ENCODE peak calls at places on chromosomes 4 and X, in four cellular contexts. S, M, H and B are unnamed samples.

GRCh38 chrX:19836337-19836736 is 51.1 kb downstream of the SH3KBP1 start:
- DNase-seq in S (no peak), M (no peak), H (no peak), B (no peak)

GRCh38 chr4:54661686-54662085 is 3.9 kb downstream of the KIT start:
- DNase-seq in S (no peak), M (no peak), H (no peak), B (no peak)

GRCh38 chr4:140609548-140610425 is 41.0 kb upstream of the UCP1 start:
- DNase-seq in S (no peak), M (peak; percentile 41), H (peak; percentile 34), B (peak; percentile 19)

GRCh38 chr4:4542824-4543485 is 1.1 kb upstream of the STX18 start:
- DNase-seq in S (no peak), M (no peak), H (no peak), B (no peak)

GRCh38 chrX:7060444-7060843 is 87.1 kb upstream of the STS start:
- DNase-seq in S (no peak), M (no peak), H (no peak), B (no peak)

GRCh38 chr4:188779586-188779985 is 640.3 kb downstream of the TRIML1 start:
- DNase-seq in S (no peak), M (no peak), H (no peak), B (no peak)

GRCh38 chr4:101451086-101451485 is 103.8 kb upstream of the PPP3CA start:
- DNase-seq in S (no peak), M (no peak), H (no peak), B (no peak)

GRCh38 chr4:95188701-95189401 is 359.9 kb downstream of the UNC5C start:
- DNase-seq in S (no peak), M (no peak), H (no peak), B (no peak)

GRCh38 chrX:134236690-134237362 is at the start of gene CCDC160:
- DNase-seq in S (peak; percentile 30), M (peak; percentile 2), H (peak; percentile 20), B (no peak)

GRCh38 chr4:1246901-1247810 is 1.8 kb downstream of the CTBP1 start:
- DNase-seq in S (peak; percentile 26), M (no peak), H (peak; percentile 62), B (no peak)

GRCh38 chr4:134147941-134148340 is 53.6 kb downstream of the PABPC4L start:
- DNase-seq in S (no peak), M (no peak), H (no peak), B (no peak)

GRCh38 chr4:122639181-122639580 is 18.3 kb upstream of the IL21 start:
- DNase-seq in S (no peak), M (no peak), H (no peak), B (no peak)

GRCh38 chr4:46270986-46271596 is 118.8 kb downstream of the GABRA2 start:
- DNase-seq in S (no peak), M (no peak), H (no peak), B (peak; percentile 4)

GRCh38 chr4:146957252-146957651 is 11.6 kb upstream of the TTC29 start:
- DNase-seq in S (no peak), M (no peak), H (no peak), B (no peak)
- TF ChIP-seq POLR2AphosphoS5 in S (no peak), M (no peak), H (no peak), B (no peak)

GRCh38 chrX:57232658-57233360 is 53.7 kb upstream of the FAAH2 start:
- DNase-seq in S (no peak), M (no peak), H (no peak), B (peak; percentile 25)
- TF ChIP-seq POLR2AphosphoS5 in S (no peak), M (no peak), H (no peak), B (no peak)

GRCh38 chrX:153885208-153885787 is 675 bp downstream of the L1CAM start:
- DNase-seq in S (no peak), M (no peak), H (no peak), B (no peak)

GRCh38 chrX:153884136-153885076 is 1.6 kb downstream of the L1CAM start:
- DNase-seq in S (no peak), M (peak; percentile 10), H (no peak), B (no peak)

GRCh38 chrX:153886915-153887314 is 942 bp upstream of the L1CAM start:
- DNase-seq in S (no peak), M (no peak), H (no peak), B (no peak)

GRCh38 chrX:153887385-153887784 is 1.4 kb upstream of the L1CAM start:
- DNase-seq in S (no peak), M (no peak), H (no peak), B (no peak)

DNA sequence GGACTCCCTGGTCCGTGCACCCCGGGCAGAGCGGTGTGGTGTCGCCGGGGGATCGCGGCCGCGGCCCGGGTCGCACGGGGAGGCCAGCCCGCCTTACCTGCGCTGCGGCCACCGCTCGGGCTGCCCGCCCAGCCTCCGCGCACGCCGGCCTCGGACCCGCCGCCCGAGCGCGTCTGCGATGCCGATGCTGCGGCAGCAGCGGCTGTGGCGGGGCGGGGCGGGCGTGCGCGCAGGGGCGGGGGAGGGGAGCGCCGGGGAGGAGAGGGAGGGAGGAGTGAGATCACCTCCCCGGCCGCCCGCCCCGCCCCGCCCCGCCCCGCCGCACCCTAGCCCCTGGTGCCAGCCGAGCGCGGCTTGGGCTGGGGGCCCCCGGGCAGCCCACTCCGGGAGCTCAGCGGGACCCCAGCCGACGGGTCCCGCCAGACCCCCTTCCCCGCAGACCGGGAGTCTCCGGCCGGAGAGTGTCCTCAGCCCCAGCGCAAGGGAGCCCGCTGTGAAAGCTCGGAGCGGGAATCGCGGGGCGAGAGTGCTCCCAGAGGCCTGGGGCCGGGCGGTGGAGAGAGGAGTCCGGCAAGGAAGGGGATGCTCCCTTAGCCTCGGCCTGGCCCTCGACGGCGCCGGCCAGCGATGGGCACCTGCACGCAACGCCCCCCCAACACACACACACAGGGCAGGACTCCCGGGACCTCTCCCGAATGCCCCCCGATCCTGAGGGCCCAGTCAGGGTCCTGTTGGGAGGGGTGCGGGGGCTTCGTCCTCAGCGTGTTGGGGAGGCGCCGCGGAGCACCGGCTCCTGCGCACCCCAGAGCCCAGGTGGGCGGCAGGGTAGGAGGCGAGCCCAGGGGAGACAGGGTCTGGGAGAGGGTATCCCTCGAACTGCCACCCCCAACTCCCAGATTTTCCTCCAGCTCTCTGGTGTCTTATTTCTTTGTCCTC is at the start of gene L1CAM:
- DNase-seq in S (no peak), M (no peak), H (no peak), B (no peak)
- TF ChIP-seq POLR2AphosphoS5 in S (no peak), M (no peak), H (no peak), B (no peak)

DNA sequence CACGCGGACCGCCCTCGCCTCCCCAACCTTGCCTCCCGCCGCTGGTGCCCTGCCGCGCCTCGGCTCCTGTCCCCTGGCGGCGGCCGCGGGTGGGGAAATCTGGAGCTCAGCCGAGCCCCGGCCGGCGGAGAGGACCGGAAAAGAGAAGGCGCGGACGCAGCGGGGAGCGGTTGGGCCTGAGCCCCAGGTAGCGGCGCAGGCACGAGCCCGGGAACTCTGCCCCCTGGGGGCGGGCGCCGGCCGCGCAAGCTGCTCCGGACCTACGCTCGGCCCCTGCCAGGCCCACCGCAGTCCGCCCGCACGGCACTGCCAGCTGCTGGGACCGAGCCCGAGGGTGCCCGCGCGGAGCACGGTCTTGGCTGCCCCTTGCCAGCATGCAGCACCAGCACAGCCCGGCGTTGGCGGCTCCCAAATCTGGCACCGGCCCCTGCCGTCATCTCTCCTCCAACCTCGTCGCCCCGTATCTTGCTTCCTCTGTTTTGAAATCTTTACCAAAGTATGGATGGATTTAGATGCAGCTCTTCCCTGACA is at the start of gene PRSS12:
- DNase-seq in S (peak; percentile 85), M (peak; percentile 57), H (peak; percentile 75), B (no peak)
- TF ChIP-seq POLR2AphosphoS5 in S (no peak), M (no peak), H (no peak), B (no peak)

DNA sequence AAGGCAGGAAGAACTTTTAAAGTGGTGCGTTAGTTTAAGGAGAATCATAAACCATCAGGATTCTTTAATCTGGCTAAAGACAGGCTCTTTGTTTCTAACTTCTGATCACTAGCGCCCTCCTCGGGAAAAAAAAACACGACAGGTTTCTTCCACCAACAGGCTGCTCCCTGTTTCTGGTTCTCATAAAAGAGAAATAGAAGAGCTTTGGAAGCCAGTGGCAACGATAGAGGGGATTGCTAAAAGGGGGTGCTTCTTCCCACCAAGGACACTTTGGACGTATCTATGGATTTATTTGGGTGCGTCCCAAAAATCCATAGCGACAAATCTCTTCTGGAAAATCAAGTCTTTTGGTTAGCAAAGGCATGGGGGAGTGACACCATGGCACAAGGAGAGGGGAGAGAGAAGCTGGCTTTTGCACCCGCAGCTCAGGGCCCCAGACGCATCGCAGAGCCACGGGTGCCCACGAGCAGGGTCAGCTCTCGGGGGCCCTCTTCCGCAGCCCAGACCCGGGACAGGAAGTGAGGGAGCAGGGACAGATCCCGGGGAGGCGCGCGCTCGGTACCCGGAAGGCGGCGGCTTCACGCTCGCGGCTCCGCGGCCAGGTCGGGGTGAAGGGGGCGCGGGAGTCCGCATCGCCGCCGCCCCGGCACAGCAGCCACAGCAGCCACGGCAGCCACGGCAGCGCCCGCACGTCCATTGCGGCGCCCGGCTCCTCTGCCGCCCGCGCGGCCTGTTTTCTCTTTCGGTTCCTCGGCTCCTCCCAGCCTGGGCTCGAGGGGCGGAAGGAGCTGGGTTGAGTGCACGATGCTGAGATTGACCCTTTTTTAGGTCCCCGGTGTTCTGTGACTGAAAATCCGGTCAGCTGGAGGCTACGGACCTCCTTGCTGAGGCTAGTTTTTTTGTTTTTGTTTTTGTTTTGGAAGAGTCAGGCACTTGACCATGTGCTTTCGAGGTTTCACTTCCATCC is at the start of gene CTSO:
- DNase-seq in S (peak; percentile 75), M (peak; percentile 56), H (peak; percentile 51), B (peak; percentile 48)
- TF ChIP-seq POLR2AphosphoS5 in S (no peak), M (peak; percentile 49), H (peak; percentile 73), B (peak; percentile 86)

GRCh38 chr4:144450526-144450925 is 195.4 kb upstream of the HHIP start:
- DNase-seq in S (no peak), M (no peak), H (no peak), B (no peak)
- TF ChIP-seq POLR2AphosphoS5 in S (no peak), M (no peak), H (no peak), B (no peak)

GRCh38 chr4:19158451-19158850 is 1093.3 kb upstream of the SLIT2 start:
- DNase-seq in S (no peak), M (no peak), H (no peak), B (no peak)
- TF ChIP-seq POLR2AphosphoS5 in S (no peak), M (no peak), H (no peak), B (no peak)

GRCh38 chr4:168612435-168613139 is 115.7 kb downstream of the PALLD start:
- DNase-seq in S (no peak), M (no peak), H (no peak), B (no peak)
- TF ChIP-seq POLR2AphosphoS5 in S (no peak), M (no peak), H (no peak), B (no peak)

GRCh38 chrX:150324035-150324728 is 38.9 kb upstream of the MAMLD1 start:
- DNase-seq in S (no peak), M (peak; percentile 22), H (no peak), B (no peak)
- TF ChIP-seq POLR2AphosphoS5 in S (no peak), M (no peak), H (no peak), B (no peak)

DNA sequence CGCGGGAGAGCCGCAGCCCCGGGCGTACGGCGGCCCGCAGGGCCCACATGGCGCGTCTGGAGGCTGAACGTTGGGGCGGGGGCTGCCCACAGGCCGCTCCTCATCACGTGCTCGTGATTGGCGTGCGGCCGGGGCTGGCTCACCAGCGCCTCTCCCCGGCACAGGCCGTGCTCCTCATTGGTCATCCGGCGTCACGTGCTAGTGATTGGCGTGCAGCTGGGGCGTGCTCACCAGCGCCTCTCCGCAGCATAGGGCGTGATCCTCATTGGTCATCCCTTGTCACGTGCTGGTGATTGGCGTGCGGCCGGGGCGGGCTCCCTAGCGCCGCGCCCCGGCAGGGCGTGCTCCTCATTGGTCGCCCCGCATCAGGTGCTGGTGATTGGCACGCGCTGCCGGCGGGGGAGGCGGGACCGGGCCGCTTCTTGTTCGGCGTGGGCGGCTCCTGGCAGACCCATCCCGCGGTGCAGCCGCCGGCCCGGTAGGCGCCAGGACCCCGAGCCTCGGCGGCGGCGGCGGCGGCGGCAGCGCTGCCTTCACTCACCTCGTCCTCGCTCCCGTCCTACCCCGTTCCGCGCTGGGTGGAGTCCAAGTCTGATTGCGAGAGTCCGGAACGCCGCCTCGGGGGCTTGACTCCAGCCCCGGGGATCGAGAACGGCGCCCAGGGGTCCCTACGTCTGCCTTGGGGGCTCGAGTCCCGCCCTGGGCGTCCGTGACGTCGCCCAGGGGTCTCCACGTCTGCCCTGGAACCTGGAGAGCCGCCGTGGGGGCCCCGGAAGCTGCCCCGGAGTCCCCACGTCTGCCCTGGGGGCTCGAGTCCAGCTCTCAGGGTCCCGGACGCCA is at the start of gene GTPBP6:
- DNase-seq in S (peak; percentile 100), M (peak; percentile 95), H (peak; percentile 90), B (peak; percentile 99)
- TF ChIP-seq POLR2AphosphoS5 in S (peak; percentile 49), M (peak; percentile 74), H (peak; percentile 77), B (peak; percentile 86)